ENCODE peak calls at places on chromosomes 16 and 17, in ten cellular contexts. R, J, X, O, Z, P, W, K, V and L are unnamed samples.

GRCh38 chr17:54903375-54903774 is 2.7 kb downstream of the TOM1L1 start:
- DNase-seq in K (no peak), P (peak; percentile 8), R (no peak), J (no peak), Z (no peak), O (peak; percentile 78), V (peak; percentile 77), W (no peak), X (peak; percentile 24), L (peak; percentile 80)

GRCh38 chr17:27491713-27492190 is 35.5 kb downstream of the KSR1 start:
- DNase-seq in O (no peak), J (no peak), P (no peak), X (peak; percentile 81), Z (no peak), R (no peak), W (no peak), V (no peak), K (no peak), L (no peak)

GRCh38 chr17:79082311-79083190 is 7.9 kb downstream of the ENGASE start:
- DNase-seq in J (peak; percentile 3), V (peak; percentile 65), X (peak; percentile 81), Z (peak; percentile 76), W (peak; percentile 49), K (peak; percentile 31), P (no peak), R (peak; percentile 24), O (peak; percentile 84), L (no peak)

GRCh38 chr16:35910409-35910808 is 2451.0 kb downstream of the TP53TG3F start:
- DNase-seq in X (no peak), P (no peak), Z (no peak), R (no peak), W (no peak), O (no peak), J (no peak), V (no peak), K (no peak), L (no peak)

GRCh38 chr17:7712111-7712771 is 5.3 kb upstream of the DNAH2 start:
- DNase-seq in O (no peak), V (no peak), R (no peak), X (peak; percentile 70), Z (no peak), P (no peak), W (no peak), J (no peak), K (no peak), L (no peak)

GRCh38 chr17:15966183-15966878 is 21.4 kb downstream of the ADORA2B start:
- DNase-seq in V (no peak), P (peak; percentile 63), X (no peak), Z (no peak), W (peak; percentile 34), J (no peak), R (no peak), K (no peak), O (no peak), L (no peak)

GRCh38 chr17:10125761-10126553 is 72.4 kb downstream of the GAS7 start:
- DNase-seq in R (no peak), J (no peak), W (no peak), K (no peak), V (no peak), O (no peak), X (no peak), Z (no peak), P (no peak), L (no peak)

GRCh38 chr16:89502319-89502843 is 5.8 kb upstream of the SPG7 start:
- DNase-seq in O (peak; percentile 74), K (no peak), W (no peak), Z (peak; percentile 53), X (no peak), P (no peak), R (peak; percentile 63), J (no peak), V (no peak), L (peak; percentile 79)